ENCODE peak calls at places on chromosomes 7 and 10, in six cellular contexts. Z, N, R, J, S and U are unnamed samples.

GRCh38 chr7:21851445-21852043 is 94.2 kb downstream of the CDCA7L start:
- DNase-seq in Z (no peak), S (no peak), R (no peak), J (no peak), N (no peak), U (no peak)

GRCh38 chr7:43535031-43535451 is 47.9 kb upstream of the STK17A start:
- DNase-seq in S (peak; percentile 31), R (no peak), Z (no peak), N (no peak), J (no peak), U (no peak)

GRCh38 chr7:3280445-3280844 is 20.6 kb upstream of the SDK1 start:
- DNase-seq in Z (no peak), R (no peak), N (no peak), S (peak; percentile 35), J (no peak), U (no peak)

GRCh38 chr7:95157381-95157780 is 167.0 kb downstream of the PON1 start:
- DNase-seq in J (no peak), R (no peak), S (no peak), N (no peak), Z (peak; percentile 53), U (no peak)

GRCh38 chr7:3371601-3372000 is 70.5 kb downstream of the SDK1 start:
- DNase-seq in J (no peak), R (no peak), Z (no peak), N (no peak), S (no peak), U (no peak)

GRCh38 chr10:56522166-56522565 is 161.1 kb upstream of the ZWINT start:
- DNase-seq in N (no peak), J (no peak), Z (no peak), R (no peak), S (no peak), U (no peak)

GRCh38 chr7:135197906-135198655 is 13.2 kb downstream of the WDR91 start:
- DNase-seq in S (no peak), J (no peak), R (no peak), Z (no peak), N (no peak), U (no peak)

GRCh38 chr10:50538473-50539398 is 85.0 kb downstream of the SGMS1 start:
- DNase-seq in N (no peak), J (peak; percentile 37), R (peak; percentile 27), Z (peak; percentile 74), S (no peak), U (no peak)

GRCh38 chr10:124745257-124745656 is 1.1 kb upstream of the FAM53B start:
- DNase-seq in R (no peak), Z (no peak), J (no peak), S (no peak), N (no peak), U (no peak)

GRCh38 chr10:84179059-84179710 is 5.6 kb downstream of the GPR15LG start:
- DNase-seq in S (peak; percentile 57), N (peak; percentile 80), Z (no peak), R (no peak), J (no peak), U (peak; percentile 70)

GRCh38 chr7:26598867-26599266 is 265.5 kb downstream of the SKAP2 start:
- DNase-seq in Z (no peak), J (no peak), N (no peak), R (no peak), S (no peak), U (no peak)

GRCh38 chr7:139422126-139422525 is 61.3 kb downstream of the KLRG2 start:
- DNase-seq in Z (no peak), N (no peak), R (no peak), S (no peak), J (no peak), U (no peak)

GRCh38 chr7:139423091-139423490 is 60.4 kb downstream of the KLRG2 start:
- DNase-seq in R (no peak), Z (no peak), J (no peak), S (no peak), N (no peak), U (no peak)

GRCh38 chr7:139416405-139416804 is 56.7 kb downstream of the LUC7L2 start:
- DNase-seq in R (no peak), S (no peak), J (no peak), N (no peak), Z (no peak), U (no peak)

GRCh38 chr7:139421123-139421522 is 61.4 kb downstream of the LUC7L2 start:
- DNase-seq in N (no peak), S (no peak), Z (no peak), J (no peak), R (no peak), U (no peak)

DNA sequence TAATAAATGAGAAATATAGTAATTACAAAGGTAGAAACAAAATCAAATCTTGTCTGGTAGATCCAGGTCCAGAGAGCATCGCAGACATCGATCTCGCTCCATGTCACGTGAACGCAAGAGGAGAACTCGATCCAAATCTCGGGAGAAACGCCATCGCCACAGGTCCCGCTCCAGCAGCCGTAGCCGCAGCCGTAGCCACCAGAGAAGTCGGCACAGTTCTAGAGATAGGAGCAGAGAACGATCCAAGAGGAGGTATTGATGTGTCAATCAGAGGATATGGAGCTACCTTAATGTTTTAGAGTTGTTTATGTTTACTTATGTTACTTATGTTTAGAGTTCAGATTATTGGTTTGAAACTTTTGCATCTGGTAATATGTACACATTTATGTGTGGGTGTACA is 57.8 kb downstream of the LUC7L2 start:
- DNase-seq in Z (no peak), J (no peak), S (no peak), R (no peak), N (no peak), U (no peak)
- H3K36me3 ChIP-seq in Z (peaks cover 97% of the 10 kb centered on the region), J (peaks cover 9% of the 10 kb centered on the region), S (no peaks in the 10 kb centered on the region), R (peaks cover 42% of the 10 kb centered on the region), N (peaks cover 79% of the 10 kb centered on the region), U (no peaks in the 10 kb centered on the region)

GRCh38 chr7:40566879-40567278 is 432.1 kb downstream of the SUGCT start:
- DNase-seq in R (no peak), S (no peak), N (no peak), Z (no peak), J (no peak), U (no peak)
- TF ChIP-seq POLR2A in R (no peak), S (no peak), N (no peak), Z (no peak), J (no peak), U (no peak)

DNA sequence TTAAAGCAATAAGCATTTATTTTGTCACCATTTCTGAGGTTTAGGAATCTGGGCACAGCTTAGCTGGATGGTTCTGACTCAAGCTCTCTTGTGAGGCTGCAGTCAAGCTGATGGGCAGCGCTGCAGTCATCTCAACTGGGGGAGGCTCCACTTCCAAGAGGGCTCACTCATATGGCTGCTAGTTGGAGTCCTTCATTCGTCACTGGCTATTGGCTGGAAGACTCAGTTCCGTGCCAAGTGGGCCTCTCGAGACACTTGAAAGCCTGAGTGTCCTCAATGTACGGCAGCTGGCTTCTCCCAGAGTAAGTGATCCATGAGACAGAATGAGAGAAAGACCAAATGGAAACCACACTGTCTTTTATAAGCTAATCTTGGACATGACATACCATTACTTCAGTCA is 21.6 kb upstream of the COL13A1 start:
- DNase-seq in Z (no peak), S (no peak), R (no peak), N (no peak), J (no peak), U (no peak)
- H3K27ac ChIP-seq in Z (no peak overlapping the region), S (no peak overlapping the region), R (no peak overlapping the region), N (no peak overlapping the region), J (no peak overlapping the region), U (no peak overlapping the region)

DNA sequence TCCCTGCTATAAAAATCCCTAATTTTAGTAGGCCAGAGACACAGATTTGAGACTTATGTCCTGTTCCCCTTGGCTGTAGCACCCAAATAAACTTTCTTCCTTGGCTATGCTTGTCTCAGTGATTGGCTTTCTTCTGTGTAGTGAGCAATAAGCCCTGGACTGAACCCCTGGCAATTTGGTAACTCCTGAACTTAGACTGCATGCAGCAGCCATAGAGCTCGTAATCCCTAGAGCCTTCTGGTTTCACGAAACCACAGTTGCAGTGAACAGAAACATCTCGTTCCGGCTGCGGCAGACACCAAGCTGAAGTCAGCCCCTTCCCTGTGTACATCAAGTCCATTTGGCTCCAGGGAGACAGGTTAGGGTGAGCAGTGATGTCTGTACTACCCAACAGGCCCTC is 172.2 kb downstream of the LYZL1 start:
- DNase-seq in S (no peak), J (no peak), Z (no peak), N (no peak), R (no peak), U (no peak)
- H3K36me3 ChIP-seq in S (no peaks in the 10 kb centered on the region), J (peaks cover 11% of the 10 kb centered on the region), Z (peaks cover 21% of the 10 kb centered on the region), N (peaks cover 76% of the 10 kb centered on the region), R (peaks cover 24% of the 10 kb centered on the region), U (no peaks in the 10 kb centered on the region)

GRCh38 chr10:52319926-52320325 is 5.8 kb downstream of the DKK1 start:
- DNase-seq in S (no peak), J (no peak), R (no peak), Z (no peak), N (no peak), U (no peak)

GRCh38 chr10:52316005-52316404 is 1.9 kb downstream of the DKK1 start:
- DNase-seq in Z (no peak), J (no peak), N (no peak), R (no peak), S (no peak), U (no peak)

GRCh38 chr10:52316500-52316899 is 2.4 kb downstream of the DKK1 start:
- DNase-seq in N (no peak), J (no peak), S (no peak), Z (no peak), R (no peak), U (no peak)

GRCh38 chr10:52318822-52319464 is 4.9 kb downstream of the DKK1 start:
- DNase-seq in Z (no peak), J (no peak), R (peak; percentile 93), N (no peak), S (no peak), U (no peak)

DNA sequence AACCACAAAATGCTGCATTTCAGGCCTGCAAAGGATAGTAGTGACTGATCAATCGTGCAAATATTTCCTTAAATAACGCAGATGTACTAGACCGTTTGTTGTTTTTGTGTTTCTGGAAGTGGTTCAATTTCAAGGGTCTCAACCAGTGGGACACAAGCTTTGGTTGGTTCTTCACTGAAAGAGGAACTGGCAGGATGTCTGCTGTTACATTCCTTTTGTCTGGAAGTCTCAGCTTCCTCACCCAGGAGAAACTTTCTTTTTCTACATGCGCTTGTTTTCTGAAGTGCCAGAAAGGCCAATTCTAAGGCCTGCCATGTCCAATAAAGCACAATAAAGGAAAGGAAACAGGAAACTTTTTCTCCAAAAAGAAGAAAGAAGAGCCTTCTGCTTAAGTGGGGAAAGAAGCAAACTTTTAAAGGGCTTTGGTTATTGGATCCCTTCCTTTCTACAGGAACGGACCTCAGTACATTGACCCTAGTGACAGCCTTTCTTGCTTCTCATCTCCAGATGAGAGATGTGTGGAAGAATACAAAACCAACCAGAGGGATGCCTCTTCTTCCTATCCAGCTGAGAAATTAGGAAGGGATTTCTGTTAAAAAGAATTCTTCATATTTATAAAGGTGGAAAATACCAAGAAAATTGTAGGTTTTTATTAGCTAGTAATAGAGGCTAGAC is 4.2 kb downstream of the DKK1 start:
- DNase-seq in R (no peak), S (no peak), N (no peak), J (no peak), Z (no peak), U (no peak)
- TF ChIP-seq POLR2A in R (peak; percentile 96), S (no peak), N (no peak), J (no peak), Z (no peak), U (no peak)